ENCODE peak calls at places on chromosomes 5 and 9, in seven cellular contexts. Y is HEK293T, B is H1, P is HCT116, Q is WTC11, E is GM12878, Z is K562. X is an unnamed sample.

GRCh38 chr5:76473676-76474075 is 70.6 kb downstream of the IQGAP2 start:
- DNase-seq in Y (no peak), B (no peak), P (no peak), Q (no peak), E (no peak), Z (no peak), X (no peak)

GRCh38 chr5:36491860-36492259 is 114.5 kb upstream of the SLC1A3 start:
- DNase-seq in Y (no peak), B (no peak), P (no peak), Q (no peak), E (no peak), Z (no peak), X (no peak)

GRCh38 chr5:9363026-9363793 is 182.7 kb downstream of the SEMA5A start:
- DNase-seq in Y (no peak), B (no peak), P (no peak), Q (no peak), E (peak), Z (no peak), X (no peak)

GRCh38 chr5:92904021-92904420 is 677.0 kb downstream of the NR2F1-AS1 start:
- DNase-seq in Y (no peak), B (no peak), P (no peak), Q (no peak), E (no peak), Z (no peak), X (no peak)

GRCh38 chr5:119347996-119348395 is 7.8 kb upstream of the TNFAIP8 start:
- DNase-seq in Y (no peak), B (no peak), P (no peak), Q (no peak), E (no peak), Z (no peak), X (no peak)

GRCh38 chr5:55923177-55923872 is 71.4 kb downstream of the IL6ST start:
- DNase-seq in Y (no peak), B (peak), P (no peak), Q (peak), E (no peak), Z (no peak), X (no peak)

GRCh38 chr5:112848116-112848811 is 12.8 kb upstream of the SRP19 start:
- DNase-seq in Y (peak), B (no peak), P (peak), Q (no peak), E (peak), Z (peak), X (peak)

GRCh38 chr9:131358438-131359029 is 35.4 kb upstream of the PRRC2B start:
- DNase-seq in Y (no peak), B (no peak), P (no peak), Q (no peak), E (no peak), Z (no peak), X (no peak)

GRCh38 chr9:94139672-94140417 is 55.6 kb downstream of the PTPDC1 start:
- DNase-seq in Y (no peak), B (no peak), P (peak), Q (no peak), E (no peak), Z (peak), X (no peak)

GRCh38 chr5:180825768-180826525 is 23.3 kb upstream of the MGAT1 start:
- DNase-seq in Y (no peak), B (no peak), P (no peak), Q (no peak), E (no peak), Z (no peak), X (peak)

GRCh38 chr5:140084466-140084865 is 29.4 kb upstream of the PURA start:
- DNase-seq in Y (no peak), B (no peak), P (no peak), Q (no peak), E (no peak), Z (no peak), X (no peak)

GRCh38 chr5:8060235-8061139 is 191.5 kb downstream of the MTRR start:
- DNase-seq in Y (no peak), B (no peak), P (no peak), Q (no peak), E (no peak), Z (no peak), X (no peak)

GRCh38 chr9:95381243-95381642 is 63.7 kb upstream of the FANCC start:
- DNase-seq in Y (no peak), B (peak), P (no peak), Q (no peak), E (peak), Z (no peak), X (no peak)

GRCh38 chr9:133731876-133732321 is 6.3 kb downstream of the SARDH start:
- DNase-seq in Y (peak), B (no peak), P (peak), Q (peak), E (no peak), Z (peak), X (peak)

GRCh38 chr9:98539954-98540353 is 168.8 kb downstream of the GABBR2 start:
- DNase-seq in Y (no peak), B (no peak), P (no peak), Q (no peak), E (no peak), Z (no peak), X (no peak)

GRCh38 chr9:134662143-134662876 is 20.7 kb downstream of the COL5A1 start:
- DNase-seq in Y (no peak), B (no peak), P (no peak), Q (no peak), E (no peak), Z (no peak), X (no peak)

GRCh38 chr9:133935328-133936040 is 56.6 kb downstream of the VAV2 start:
- DNase-seq in Y (no peak), B (no peak), P (no peak), Q (no peak), E (no peak), Z (peak), X (no peak)

GRCh38 chr5:154779105-154779504 is 23.9 kb downstream of the LARP1 start:
- DNase-seq in Y (no peak), B (no peak), P (peak), Q (no peak), E (no peak), Z (no peak), X (peak)

GRCh38 chr5:79436224-79436623 is 77.7 kb downstream of the HOMER1 start:
- DNase-seq in Y (no peak), B (no peak), P (no peak), Q (no peak), E (no peak), Z (no peak), X (peak)

GRCh38 chr5:54985301-54986268 is at the start of gene ESM1:
- DNase-seq in Y (peak), B (no peak), P (no peak), Q (peak), E (no peak), Z (no peak), X (no peak)

GRCh38 chr9:97811534-97812246 is 41.3 kb upstream of the FOXE1 start:
- DNase-seq in Y (no peak), B (no peak), P (no peak), Q (no peak), E (no peak), Z (no peak), X (no peak)

GRCh38 chr9:72733896-72734295 is 212.5 kb downstream of the TMC1 start:
- DNase-seq in Y (no peak), B (no peak), P (no peak), Q (no peak), E (no peak), Z (no peak), X (no peak)

GRCh38 chr9:35859995-35860348 is 10.2 kb downstream of the OR13J1 start:
- DNase-seq in Y (no peak), B (peak), P (no peak), Q (no peak), E (no peak), Z (no peak), X (no peak)

GRCh38 chr5:148268556-148268955 is at the start of gene SPINK13:
- DNase-seq in Y (no peak), B (no peak), P (peak), Q (no peak), E (no peak), Z (no peak), X (peak)

GRCh38 chr5:174567506-174568141 is 156.8 kb upstream of the MSX2 start:
- DNase-seq in Y (no peak), B (no peak), P (no peak), Q (no peak), E (no peak), Z (no peak), X (no peak)

GRCh38 chr9:85536514-85536913 is 205.2 kb downstream of the AGTPBP1 start:
- DNase-seq in Y (no peak), B (no peak), P (no peak), Q (no peak), E (no peak), Z (no peak), X (no peak)

GRCh38 chr5:15620501-15620900 is 120.5 kb downstream of the FBXL7 start:
- DNase-seq in Y (no peak), B (no peak), P (no peak), Q (no peak), E (no peak), Z (no peak), X (no peak)

GRCh38 chr5:109866051-109866450 is 176.3 kb downstream of the MAN2A1 start:
- DNase-seq in Y (no peak), B (no peak), P (no peak), Q (no peak), E (no peak), Z (no peak), X (no peak)

GRCh38 chr9:98168952-98169488 is 23.4 kb downstream of the CORO2A start:
- DNase-seq in Y (no peak), B (peak), P (no peak), Q (peak), E (peak), Z (peak), X (peak)

GRCh38 chr9:130842547-130842946 is 7.5 kb downstream of the ABL1 start:
- DNase-seq in Y (no peak), B (no peak), P (no peak), Q (no peak), E (no peak), Z (no peak), X (no peak)

GRCh38 chr9:70602364-70603019 is 188.0 kb upstream of the KLF9 start:
- DNase-seq in Y (peak), B (peak), P (peak), Q (peak), E (peak), Z (peak), X (peak)

GRCh38 chr9:70603020-70603411 is 188.6 kb upstream of the KLF9 start:
- DNase-seq in Y (no peak), B (no peak), P (no peak), Q (no peak), E (no peak), Z (no peak), X (no peak)

GRCh38 chr9:70597886-70598285 is 183.4 kb upstream of the KLF9 start:
- DNase-seq in Y (no peak), B (no peak), P (no peak), Q (no peak), E (no peak), Z (no peak), X (no peak)

GRCh38 chr9:70601000-70601929 is 186.8 kb upstream of the KLF9 start:
- DNase-seq in Y (no peak), B (no peak), P (no peak), Q (no peak), E (no peak), Z (no peak), X (peak)

DNA sequence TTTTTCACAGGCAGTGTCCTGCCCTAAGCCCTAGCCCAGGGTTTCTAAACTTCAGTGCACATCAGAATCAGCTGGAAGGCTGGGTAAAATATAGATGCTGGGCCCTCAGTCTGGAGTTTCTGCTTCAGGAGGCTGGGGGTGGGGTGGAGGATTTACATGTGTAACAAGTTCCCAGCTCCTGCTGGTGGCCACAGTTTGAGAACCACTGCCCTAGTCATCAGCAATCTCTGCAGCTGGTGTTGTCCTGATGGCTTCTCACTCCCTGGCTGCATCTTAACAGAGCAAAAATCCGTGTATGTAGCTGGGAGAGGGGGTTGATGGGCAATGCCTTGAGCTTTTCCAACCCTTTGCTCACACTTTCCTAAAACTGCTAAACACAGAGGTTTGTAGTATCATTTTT is 186.0 kb upstream of the KLF9 start:
- DNase-seq in Y (no peak), B (no peak), P (no peak), Q (no peak), E (no peak), Z (no peak), X (no peak)
- TF ChIP-seq SP1 in Y (no peak), B (no peak), P (no peak), Q (no peak), E (no peak), Z (no peak), X (no peak)

DNA sequence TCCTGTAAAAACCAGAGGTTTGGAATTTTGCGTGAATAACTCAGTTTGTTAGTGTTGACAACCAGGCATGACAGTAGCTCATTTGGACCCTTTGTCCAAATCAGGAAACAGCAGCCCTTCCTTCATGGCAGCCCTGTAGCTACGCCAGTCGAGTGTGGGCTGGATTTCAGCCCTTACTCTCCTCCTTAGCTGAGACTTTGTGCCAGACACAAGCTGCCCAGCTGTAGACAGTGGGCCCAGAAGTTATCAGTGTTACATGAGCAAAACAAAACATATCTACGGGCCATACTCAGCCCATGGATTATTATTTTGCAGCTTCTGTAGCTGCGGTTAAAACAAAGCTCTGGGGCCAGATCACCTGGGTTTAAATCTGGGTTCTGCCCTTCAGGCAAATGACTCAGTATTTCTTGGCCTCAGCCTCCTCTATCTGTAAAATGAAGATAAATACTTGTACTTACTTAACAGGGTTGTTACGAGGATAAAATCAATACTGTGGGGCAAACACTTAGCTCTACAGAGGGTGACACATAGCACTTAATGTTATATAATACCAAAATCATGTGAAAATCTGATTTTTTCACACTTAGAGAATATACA is 76.9 kb downstream of the GHR start:
- DNase-seq in Y (no peak), B (no peak), P (no peak), Q (no peak), E (no peak), Z (no peak), X (no peak)
- TF ChIP-seq SP1 in Y (no peak), B (no peak), P (no peak), Q (no peak), E (no peak), Z (no peak), X (no peak)

DNA sequence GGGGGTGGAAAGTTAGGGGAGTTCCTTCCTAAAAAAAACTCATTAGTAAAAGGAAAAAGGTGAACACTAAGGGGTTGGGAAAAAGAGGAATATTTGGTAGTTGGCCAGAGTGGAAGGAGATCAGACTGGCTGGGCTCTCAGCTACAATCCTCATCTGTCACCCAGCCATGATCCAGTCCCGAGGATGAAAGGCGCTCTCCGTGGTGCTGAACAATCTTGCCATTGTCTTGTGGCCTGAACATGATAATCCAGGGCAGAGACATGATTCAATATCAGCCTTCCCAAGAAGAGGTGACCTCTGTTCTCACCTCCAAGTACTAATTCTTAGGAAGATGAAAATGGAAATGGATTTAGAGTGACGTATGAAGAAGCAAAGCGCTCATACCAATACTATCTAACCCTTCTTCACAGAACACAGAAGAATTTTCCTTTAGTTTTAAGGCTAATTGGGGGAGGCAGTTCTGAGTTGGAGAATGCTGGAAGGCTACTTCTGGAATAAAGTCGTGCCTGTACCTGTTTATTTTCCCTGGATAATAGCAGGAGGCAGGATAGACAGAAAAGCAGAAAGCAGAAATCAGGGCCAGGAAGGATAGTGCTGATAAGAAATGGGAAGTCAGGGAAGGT is 36.6 kb upstream of the MYORG start:
- DNase-seq in Y (peak), B (peak), P (no peak), Q (peak), E (no peak), Z (peak), X (peak)
- TF ChIP-seq SP1 in Y (no peak), B (no peak), P (no peak), Q (no peak), E (no peak), Z (no peak), X (no peak)

DNA sequence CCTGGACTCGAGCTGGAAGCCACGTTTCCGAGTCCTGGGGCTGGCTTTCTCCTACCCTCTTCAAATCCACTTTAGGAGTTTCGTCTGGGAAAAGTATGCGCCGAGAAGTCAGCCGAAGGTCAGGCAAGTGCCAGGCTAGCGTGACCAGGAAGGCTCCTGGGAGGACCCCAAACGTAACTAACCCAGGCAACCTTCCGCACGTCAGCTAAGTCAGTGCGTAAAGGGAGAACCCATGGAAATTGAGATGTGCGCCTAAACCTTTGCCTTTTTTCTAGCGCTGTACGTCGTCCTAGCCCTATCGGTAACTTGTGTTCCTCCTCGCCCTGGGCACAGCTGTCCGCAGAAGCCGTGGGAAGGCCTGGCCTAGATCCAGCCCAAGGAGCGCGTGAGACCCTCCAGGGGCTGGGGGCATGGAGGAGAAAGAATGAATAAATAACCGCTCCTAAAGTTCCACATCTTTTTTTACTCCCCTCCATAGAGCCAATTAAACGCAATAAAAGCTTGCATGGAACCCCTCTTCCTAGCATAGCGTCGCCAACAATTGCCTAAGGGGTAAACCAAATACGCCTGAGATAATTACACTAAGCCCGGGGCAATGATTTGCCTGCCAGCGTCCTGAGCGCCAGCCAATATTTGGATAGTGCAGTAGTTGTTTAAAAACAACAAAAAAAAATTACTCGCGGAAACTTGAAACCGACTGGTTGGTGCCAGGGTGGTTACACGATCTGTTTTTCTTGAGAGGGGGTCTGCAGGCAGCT is 4.0 kb upstream of the FOXB2 start:
- DNase-seq in Y (no peak), B (no peak), P (no peak), Q (no peak), E (no peak), Z (no peak), X (no peak)
- TF ChIP-seq SP1 in Y (no peak), B (no peak), P (no peak), Q (no peak), E (no peak), Z (no peak), X (no peak)

DNA sequence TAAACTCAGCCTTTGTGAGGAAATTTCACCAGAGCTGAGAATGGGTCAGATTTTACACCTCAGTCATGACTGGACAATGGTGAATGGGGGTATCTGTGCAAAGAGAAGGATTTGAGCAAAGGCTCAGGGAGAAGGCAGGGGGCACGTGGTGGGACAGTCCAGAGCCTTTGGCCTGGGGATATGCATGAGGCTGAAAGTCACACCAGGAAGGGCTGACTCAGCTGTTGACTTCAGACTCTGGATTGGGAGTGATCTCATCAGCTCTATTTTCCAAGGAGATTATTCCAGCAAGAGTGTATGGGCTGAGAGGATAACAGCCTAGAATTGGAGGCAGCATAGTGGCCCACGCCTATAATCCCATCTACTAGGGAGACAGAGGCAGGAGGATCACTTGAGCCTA is 53.6 kb downstream of the SAXO1 start:
- DNase-seq in Y (peak), B (no peak), P (no peak), Q (no peak), E (no peak), Z (no peak), X (no peak)
- TF ChIP-seq SP1 in Y (no peak), B (no peak), P (no peak), Q (no peak), E (no peak), Z (no peak), X (no peak)

GRCh38 chr5:83714780-83715179 is 5.9 kb downstream of the HAPLN1 start:
- DNase-seq in Y (no peak), B (no peak), P (no peak), Q (peak), E (no peak), Z (no peak), X (no peak)

GRCh38 chr5:83720805-83721431 is at the start of gene HAPLN1:
- DNase-seq in Y (no peak), B (peak), P (no peak), Q (peak), E (no peak), Z (no peak), X (no peak)

GRCh38 chr5:83718936-83719495 is 1.6 kb downstream of the HAPLN1 start:
- DNase-seq in Y (no peak), B (no peak), P (no peak), Q (no peak), E (no peak), Z (no peak), X (no peak)

GRCh38 chr5:83715316-83716060 is 5.2 kb downstream of the HAPLN1 start:
- DNase-seq in Y (no peak), B (no peak), P (no peak), Q (no peak), E (no peak), Z (no peak), X (no peak)

GRCh38 chr5:83718195-83718825 is 2.3 kb downstream of the HAPLN1 start:
- DNase-seq in Y (peak), B (no peak), P (peak), Q (peak), E (no peak), Z (peak), X (peak)
- TF ChIP-seq SP1 in Y (no peak), B (no peak), P (no peak), Q (no peak), E (no peak), Z (no peak), X (no peak)

DNA sequence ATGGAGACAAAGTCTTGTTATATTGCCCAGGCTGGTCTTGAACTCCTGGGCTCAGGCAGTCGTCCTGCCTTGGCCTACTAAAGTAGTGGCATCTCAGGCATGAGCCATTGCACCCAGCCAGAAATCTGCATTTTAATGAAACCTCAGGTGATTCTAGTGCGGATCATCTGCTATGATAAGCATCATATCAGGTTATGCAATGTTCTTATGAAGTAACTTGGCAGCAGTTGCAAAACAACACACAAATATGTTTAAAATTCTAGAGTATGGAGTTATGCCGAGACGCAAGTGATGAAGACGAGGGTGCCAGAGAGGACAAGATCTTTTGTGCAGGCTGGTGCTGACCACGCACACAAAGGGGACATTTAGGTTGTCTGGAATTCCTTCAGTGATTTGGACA is 153.2 kb upstream of the MEF2C start:
- DNase-seq in Y (no peak), B (no peak), P (no peak), Q (no peak), E (no peak), Z (no peak), X (no peak)
- TF ChIP-seq SP1 in Y (no peak), B (no peak), P (no peak), Q (no peak), E (no peak), Z (no peak), X (no peak)